ENCODE peak calls at places on chromosomes 3 and 15, in five cellular contexts. P is adrenal gland, L is AG10803, A is lower lobe of right lung, H is heart right ventricle. W is an unnamed sample.

GRCh38 chr3:94524102-94524922 is 461.5 kb downstream of the NSUN3 start:
- DNase-seq in P (no peak), L (no peak), A (no peak), H (no peak), W (peak; percentile 9)

GRCh38 chr3:127700406-127700805 is 27.7 kb downstream of the ABTB1 start:
- DNase-seq in P (no peak), L (no peak), A (peak; percentile 14), H (no peak), W (no peak)

GRCh38 chr15:81091889-81092558 is 42.0 kb upstream of the CFAP161 start:
- DNase-seq in P (peak; percentile 69), L (peak; percentile 93), A (no peak), H (no peak), W (no peak)

GRCh38 chr3:198107840-198108734 is 148.1 kb downstream of the LMLN start:
- DNase-seq in P (no peak), L (no peak), A (no peak), H (no peak), W (no peak)

GRCh38 chr3:162719684-162720341 is 1223.2 kb downstream of the OTOL1 start:
- DNase-seq in P (no peak), L (peak; percentile 88), A (no peak), H (no peak), W (no peak)

GRCh38 chr3:30319713-30320112 is 286.7 kb upstream of the TGFBR2 start:
- DNase-seq in P (peak; percentile 66), L (peak; percentile 49), A (no peak), H (no peak), W (no peak)

GRCh38 chr3:109373933-109374332 is 36.6 kb upstream of the DPPA4 start:
- DNase-seq in P (no peak), L (no peak), A (no peak), H (no peak), W (no peak)

GRCh38 chr3:140854961-140855360 is 86.7 kb upstream of the SLC25A36 start:
- DNase-seq in P (no peak), L (no peak), A (no peak), H (no peak), W (no peak)

GRCh38 chr3:14158370-14158769 is 20.0 kb downstream of the XPC start:
- DNase-seq in P (no peak), L (no peak), A (no peak), H (no peak), W (no peak)

GRCh38 chr15:70111203-70112017 is 13.7 kb upstream of the TLE3 start:
- DNase-seq in P (peak; percentile 83), L (peak; percentile 78), A (no peak), H (peak; percentile 63), W (peak; percentile 43)

GRCh38 chr3:193132247-193132646 is 108.8 kb upstream of the PLAAT1 start:
- DNase-seq in P (no peak), L (peak; percentile 30), A (no peak), H (no peak), W (no peak)

DNA sequence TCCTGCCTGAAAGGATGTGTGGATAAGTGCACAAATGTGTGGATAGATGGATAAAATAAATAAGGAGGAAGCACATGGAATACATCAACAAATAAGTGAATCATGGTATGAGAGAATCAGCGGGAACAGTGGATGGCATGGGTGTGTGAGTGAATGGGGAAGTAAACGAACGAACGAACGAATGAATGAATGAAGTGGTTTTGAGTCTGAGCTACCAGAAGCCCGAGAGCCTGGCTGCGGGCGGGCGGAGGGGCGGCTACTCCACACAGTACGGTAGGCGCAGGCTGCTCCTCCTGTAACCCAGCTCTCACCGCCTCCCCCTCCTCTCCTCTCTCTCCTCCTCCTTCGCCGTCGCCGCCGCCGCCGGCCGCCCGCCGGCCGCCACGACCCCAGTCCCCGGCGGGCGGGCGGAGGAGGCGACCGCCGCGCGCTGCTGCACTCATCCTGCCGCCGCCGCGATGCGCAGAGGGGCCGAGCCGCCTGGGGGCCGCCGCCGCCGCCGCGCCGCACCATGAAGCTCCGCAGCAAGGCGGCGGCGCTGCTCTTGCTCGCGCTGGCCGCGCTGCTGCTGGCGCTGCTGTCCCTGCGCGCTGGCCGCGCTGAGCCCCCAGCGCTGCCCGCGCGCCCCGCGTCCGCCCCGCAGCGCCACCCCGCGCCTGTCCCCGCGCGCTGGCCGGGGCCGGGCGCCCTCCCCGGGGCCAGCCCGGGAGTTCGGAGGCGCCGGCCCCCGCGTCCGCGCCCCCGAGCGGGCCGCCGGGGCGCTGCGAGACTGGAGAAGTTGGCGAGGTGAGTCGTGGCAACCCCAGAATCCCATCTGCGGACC is at the start of gene GXYLT2:
- DNase-seq in P (peak; percentile 75), L (peak; percentile 72), A (peak; percentile 70), H (peak; percentile 63), W (peak; percentile 57)
- TF ChIP-seq CTCF in P (peak; percentile 36), L (no peak), A (no peak), H (no peak), W (no peak)

GRCh38 chr15:73244333-73244732 is 124.4 kb downstream of the HCN4 start:
- DNase-seq in P (no peak), L (no peak), A (no peak), H (no peak), W (no peak)

GRCh38 chr15:73254598-73254997 is 114.2 kb downstream of the HCN4 start:
- DNase-seq in P (no peak), L (no peak), A (no peak), H (no peak), W (no peak)

GRCh38 chr15:73246898-73247297 is 121.9 kb downstream of the HCN4 start:
- DNase-seq in P (no peak), L (no peak), A (no peak), H (no peak), W (no peak)

GRCh38 chr15:73246411-73246810 is 122.3 kb downstream of the HCN4 start:
- DNase-seq in P (no peak), L (no peak), A (no peak), H (no peak), W (no peak)

DNA sequence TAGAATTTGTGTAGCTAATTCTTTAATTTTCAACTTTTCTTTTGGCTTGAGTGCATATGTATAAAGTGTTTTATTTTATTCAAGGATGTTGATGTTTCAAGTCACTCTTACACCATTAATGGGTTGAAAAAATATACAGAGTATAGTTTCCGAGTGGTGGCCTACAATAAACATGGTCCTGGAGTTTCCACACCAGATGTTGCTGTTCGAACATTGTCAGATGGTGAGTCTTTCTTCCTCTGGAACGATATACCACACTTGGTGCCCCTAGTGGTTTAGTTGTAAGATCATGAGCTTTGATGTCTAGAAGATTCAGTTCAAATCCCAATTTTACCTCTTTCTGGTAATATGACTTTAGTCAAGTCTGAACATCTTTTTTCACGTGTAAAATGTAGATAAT is 119.3 kb downstream of the HCN4 start:
- DNase-seq in P (no peak), L (no peak), A (no peak), H (no peak), W (no peak)
- TF ChIP-seq CTCF in P (no peak), L (no peak), A (no peak), H (no peak), W (peak; percentile 11)

GRCh38 chr15:89414571-89414970 is 79.9 kb upstream of the POLG start:
- DNase-seq in P (no peak), L (no peak), A (no peak), H (no peak), W (no peak)
- TF ChIP-seq CTCF in P (no peak), L (no peak), A (no peak), H (no peak), W (no peak)

GRCh38 chr3:73510298-73510697 is 114.4 kb downstream of the PDZRN3 start:
- DNase-seq in P (no peak), L (no peak), A (no peak), H (no peak), W (no peak)

GRCh38 chr3:73509066-73509465 is 115.7 kb downstream of the PDZRN3 start:
- DNase-seq in P (no peak), L (no peak), A (no peak), H (no peak), W (no peak)

GRCh38 chr3:73510784-73511183 is 114.0 kb downstream of the PDZRN3 start:
- DNase-seq in P (no peak), L (no peak), A (no peak), H (no peak), W (no peak)

GRCh38 chr3:73509812-73510211 is 114.9 kb downstream of the PDZRN3 start:
- DNase-seq in P (no peak), L (peak; percentile 51), A (no peak), H (no peak), W (no peak)

DNA sequence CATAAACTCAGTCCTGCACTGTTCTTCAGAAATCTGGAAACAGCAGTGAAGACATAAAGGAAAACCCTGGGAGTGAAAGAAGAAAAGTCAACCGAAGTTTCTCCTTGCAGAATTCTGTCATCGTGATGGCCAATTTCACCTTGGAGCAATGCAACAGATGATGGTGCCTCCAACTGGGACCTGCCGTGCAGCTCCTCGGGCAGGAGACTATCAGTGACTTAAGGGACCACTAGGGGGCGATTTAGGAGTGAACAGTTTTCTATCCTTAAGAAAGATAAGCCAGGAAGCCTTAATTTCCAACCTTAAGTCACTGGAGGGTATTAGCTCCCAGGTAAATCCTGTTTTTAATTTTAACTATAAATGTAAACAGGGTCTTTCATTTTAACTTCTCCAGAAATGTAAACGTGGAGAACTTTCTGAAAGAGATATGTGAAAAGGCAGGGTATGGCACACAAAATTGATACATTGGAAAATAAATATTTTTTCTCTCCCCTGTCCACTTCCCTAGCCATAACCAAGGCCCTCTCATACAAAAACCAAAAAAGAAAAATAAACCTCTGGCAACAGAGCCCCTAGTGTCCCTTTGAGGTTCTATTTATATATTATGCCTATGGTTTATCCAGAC is 116.3 kb downstream of the PDZRN3 start:
- DNase-seq in P (peak; percentile 66), L (peak; percentile 75), A (no peak), H (no peak), W (no peak)
- TF ChIP-seq CTCF in P (peak; percentile 70), L (peak; percentile 81), A (peak; percentile 75), H (peak; percentile 43), W (peak; percentile 76)